ENCODE peak calls at places on chromosomes 2 and 18, in ten cellular contexts. U, M, R, Q, H, I, A, B, V and D are unnamed samples.

GRCh38 chr18:57353940-57354461 is 1.6 kb downstream of the ST8SIA3 start:
- DNase-seq in M (peak), B (no peak), Q (peak), I (peak), R (no peak), A (peak), H (peak), U (no peak), V (no peak), D (peak)

GRCh38 chr2:76692896-76693295 is 829.3 kb downstream of the LRRTM4 start:
- DNase-seq in I (no peak), U (no peak), A (no peak), H (no peak), Q (no peak), M (no peak), V (no peak), B (no peak), R (no peak), D (no peak)

GRCh38 chr2:190068764-190069163 is 6.2 kb upstream of the MSTN start:
- DNase-seq in I (no peak), B (no peak), A (no peak), V (no peak), Q (no peak), U (no peak), H (no peak), R (no peak), M (no peak), D (no peak)

GRCh38 chr18:73639788-73640187 is 507.8 kb downstream of the FBXO15 start:
- DNase-seq in A (no peak), I (no peak), V (no peak), M (no peak), B (no peak), U (no peak), R (no peak), H (no peak), Q (no peak), D (no peak)

GRCh38 chr18:35971661-35972196 is 750 bp upstream of the RMP24 start:
- DNase-seq in V (no peak), B (no peak), R (no peak), M (no peak), Q (no peak), U (no peak), H (no peak), A (no peak), I (no peak), D (no peak)

GRCh38 chr2:187594801-187595200 is 40.6 kb upstream of the TFPI start:
- DNase-seq in Q (no peak), R (no peak), V (no peak), A (no peak), M (no peak), U (no peak), I (peak), H (no peak), B (no peak), D (peak)

GRCh38 chr2:215931256-215931903 is 82.0 kb downstream of the MREG start:
- DNase-seq in U (no peak), A (peak), B (peak), Q (peak), I (peak), R (peak), M (peak), V (peak), H (peak), D (peak)

GRCh38 chr2:25000503-25001328 is 29.0 kb upstream of the DNAJC27 start:
- DNase-seq in H (peak), M (peak), Q (no peak), A (no peak), U (no peak), V (no peak), B (no peak), R (no peak), I (no peak), D (peak)

GRCh38 chr2:236833501-236834186 is 252.0 kb upstream of the COPS8 start:
- DNase-seq in A (no peak), Q (no peak), I (peak), V (no peak), M (peak), B (no peak), R (peak), U (no peak), H (peak), D (peak)

GRCh38 chr2:27448381-27448780 is 6.2 kb downstream of the KRTCAP3 start:
- DNase-seq in A (no peak), Q (no peak), I (no peak), M (peak), U (no peak), R (no peak), H (no peak), V (no peak), B (no peak), D (no peak)

GRCh38 chr2:67707896-67708295 is 310.8 kb downstream of the ETAA1 start:
- DNase-seq in H (no peak), I (no peak), A (no peak), Q (no peak), U (no peak), V (no peak), B (no peak), R (no peak), M (no peak), D (no peak)

GRCh38 chr2:167134381-167135072 is 246.2 kb downstream of the XIRP2 start:
- DNase-seq in H (peak), I (peak), B (no peak), V (no peak), Q (no peak), R (peak), M (peak), A (no peak), U (no peak), D (peak)

GRCh38 chr2:221255862-221256261 is 316.2 kb downstream of the EPHA4 start:
- DNase-seq in V (no peak), R (no peak), Q (no peak), A (no peak), M (no peak), I (no peak), H (no peak), B (no peak), U (no peak), D (no peak)

GRCh38 chr2:95025406-95026319 is at the start of gene MAL:
- DNase-seq in U (no peak), M (no peak), R (no peak), H (no peak), I (no peak), B (no peak), A (no peak), Q (no peak), V (peak), D (no peak)

GRCh38 chr2:237662671-237663093 is 35.3 kb downstream of the LRRFIP1 start:
- DNase-seq in B (peak), I (peak), Q (peak), A (peak), M (peak), R (peak), U (peak), V (peak), H (peak), D (peak)

GRCh38 chr2:192029089-192029488 is 165.6 kb downstream of the TMEFF2 start:
- DNase-seq in R (peak), A (no peak), U (no peak), I (no peak), M (peak), H (peak), B (no peak), V (no peak), Q (peak), D (peak)
- TF ChIP-seq CTCF in R (peak), A (no peak), U (no peak), I (peak), M (peak), H (peak), B (no peak), V (no peak), Q (peak), D (peak)

GRCh38 chr2:240433973-240434727 is 1.3 kb upstream of the GPC1 start:
- DNase-seq in V (peak), A (no peak), I (peak), U (peak), B (peak), Q (peak), H (peak), M (peak), R (peak), D (peak)

GRCh38 chr2:240435955-240436625 is 627 bp downstream of the GPC1 start:
- DNase-seq in U (peak), I (peak), R (peak), M (no peak), B (no peak), H (no peak), Q (no peak), V (peak), A (no peak), D (peak)

GRCh38 chr2:240436626-240437180 is 1.2 kb downstream of the GPC1 start:
- DNase-seq in U (peak), V (peak), R (peak), A (no peak), M (peak), I (peak), B (no peak), Q (no peak), H (peak), D (peak)

GRCh38 chr2:240434728-240435456 is 571 bp upstream of the GPC1 start:
- DNase-seq in A (peak), B (peak), H (peak), R (peak), M (peak), V (peak), Q (peak), U (peak), I (peak), D (peak)

GRCh38 chr2:240435457-240435954 is at the start of gene GPC1:
- DNase-seq in R (peak), A (peak), H (peak), B (no peak), I (peak), U (peak), Q (no peak), M (peak), V (peak), D (peak)
- H3K4me3 ChIP-seq in R (peak), A (peak), H (peak), B (peak), I (peak), U (peak), Q (peak), M (peak), V (peak), D (peak)

DNA sequence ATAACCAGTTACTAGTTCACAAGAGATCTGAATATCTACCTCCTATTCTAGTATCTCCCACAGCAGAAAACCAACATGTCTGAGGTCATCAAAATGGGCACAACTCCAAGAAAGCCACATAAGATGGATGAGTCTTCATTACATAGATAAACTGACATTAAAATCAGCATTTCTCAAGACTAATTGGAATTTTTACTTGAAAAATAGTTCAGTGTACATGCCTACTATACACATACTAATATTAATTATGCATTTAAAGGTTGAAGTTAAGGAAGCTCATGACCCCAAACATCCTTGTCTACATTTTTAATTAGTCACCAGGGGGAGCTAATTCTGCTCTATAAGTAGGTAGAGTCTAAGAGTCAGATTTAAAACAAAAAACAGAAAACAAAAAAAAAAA is 41.9 kb downstream of the ZNF521 start:
- DNase-seq in Q (no peak), H (peak), V (no peak), M (peak), R (peak), I (peak), A (no peak), U (no peak), B (no peak), D (peak)
- TF ChIP-seq CTCF in Q (no peak), H (peak), V (no peak), M (no peak), R (peak), I (peak), A (no peak), U (no peak), B (no peak), D (peak)

GRCh38 chr18:7616661-7617060 is 49.5 kb downstream of the PTPRM start:
- DNase-seq in B (no peak), A (no peak), R (no peak), I (no peak), Q (peak), U (no peak), V (no peak), H (peak), M (peak), D (no peak)

GRCh38 chr18:7618821-7619410 is 51.8 kb downstream of the PTPRM start:
- DNase-seq in Q (no peak), V (no peak), H (no peak), U (no peak), I (peak), R (no peak), M (no peak), A (no peak), B (no peak), D (no peak)

GRCh38 chr18:7617738-7618422 is 50.8 kb downstream of the PTPRM start:
- DNase-seq in M (peak), U (no peak), V (no peak), H (peak), I (peak), R (no peak), B (no peak), Q (peak), A (peak), D (peak)

GRCh38 chr18:7615840-7616239 is 48.7 kb downstream of the PTPRM start:
- DNase-seq in Q (no peak), I (no peak), M (no peak), R (no peak), V (no peak), H (no peak), A (no peak), U (no peak), B (no peak), D (no peak)

GRCh38 chr18:7619676-7620075 is 52.6 kb downstream of the PTPRM start:
- DNase-seq in H (no peak), B (no peak), U (no peak), I (no peak), V (no peak), A (no peak), R (no peak), M (no peak), Q (no peak), D (no peak)
- H3K4me3 ChIP-seq in H (no peak), B (peak), U (no peak), I (no peak), V (no peak), A (no peak), R (no peak), M (no peak), Q (no peak), D (no peak)

GRCh38 chr2:1744151-1744445 is 217 bp downstream of the PXDN start:
- DNase-seq in I (no peak), U (peak), V (no peak), H (no peak), A (no peak), B (no peak), R (no peak), M (peak), Q (no peak), D (no peak)

GRCh38 chr2:1745171-1746023 is 1.1 kb upstream of the PXDN start:
- DNase-seq in I (no peak), M (no peak), B (no peak), V (no peak), A (no peak), Q (no peak), H (no peak), R (no peak), U (peak), D (no peak)

GRCh38 chr2:1743396-1744150 is 742 bp downstream of the PXDN start:
- DNase-seq in H (peak), V (no peak), A (no peak), I (peak), U (peak), Q (no peak), B (no peak), R (peak), M (peak), D (peak)

GRCh38 chr2:1742680-1743395 is 1.5 kb downstream of the PXDN start:
- DNase-seq in R (peak), H (peak), A (no peak), U (peak), B (no peak), M (peak), I (peak), Q (peak), V (no peak), D (peak)

DNA sequence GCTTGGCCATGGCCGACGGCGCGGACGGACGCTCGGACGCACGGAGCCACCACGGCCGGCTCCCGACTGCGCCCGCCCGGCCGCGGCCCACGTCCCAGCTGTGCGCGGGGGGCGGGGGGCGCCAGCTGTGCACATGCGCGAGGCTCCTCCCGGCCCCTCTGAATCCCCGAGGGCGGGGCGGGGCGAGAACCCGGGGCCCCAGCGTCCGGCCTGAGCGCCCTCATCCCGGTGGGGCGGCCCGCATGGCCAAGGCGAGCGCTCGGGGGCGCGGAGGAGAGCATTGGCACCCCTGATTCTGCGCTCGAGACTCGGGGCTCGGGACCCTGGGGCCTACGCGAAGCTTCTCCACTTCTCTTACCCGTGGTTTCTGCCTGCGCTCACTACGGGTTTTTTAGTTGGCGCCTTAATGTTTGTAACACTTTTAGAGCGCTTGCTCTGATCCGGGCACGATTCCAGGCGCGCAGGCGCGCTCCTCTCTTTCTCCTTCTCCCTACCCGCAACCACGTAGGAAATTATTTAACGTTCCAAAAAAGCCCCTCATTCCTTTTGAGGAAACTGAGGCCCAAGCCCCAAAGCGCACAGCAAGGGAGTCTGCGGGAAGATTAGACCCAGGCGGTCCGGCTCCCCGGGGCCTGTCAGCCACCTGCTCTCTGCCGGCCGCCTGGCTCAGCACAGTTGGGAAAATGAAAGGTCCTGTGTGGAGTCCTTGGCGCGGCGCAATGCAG is at the start of gene PXDN:
- DNase-seq in H (peak), B (no peak), A (no peak), R (peak), M (peak), Q (no peak), U (peak), V (no peak), I (peak), D (peak)
- TF ChIP-seq CTCF in H (no peak), B (no peak), A (no peak), R (no peak), M (no peak), Q (no peak), U (no peak), V (no peak), I (peak), D (no peak)

DNA sequence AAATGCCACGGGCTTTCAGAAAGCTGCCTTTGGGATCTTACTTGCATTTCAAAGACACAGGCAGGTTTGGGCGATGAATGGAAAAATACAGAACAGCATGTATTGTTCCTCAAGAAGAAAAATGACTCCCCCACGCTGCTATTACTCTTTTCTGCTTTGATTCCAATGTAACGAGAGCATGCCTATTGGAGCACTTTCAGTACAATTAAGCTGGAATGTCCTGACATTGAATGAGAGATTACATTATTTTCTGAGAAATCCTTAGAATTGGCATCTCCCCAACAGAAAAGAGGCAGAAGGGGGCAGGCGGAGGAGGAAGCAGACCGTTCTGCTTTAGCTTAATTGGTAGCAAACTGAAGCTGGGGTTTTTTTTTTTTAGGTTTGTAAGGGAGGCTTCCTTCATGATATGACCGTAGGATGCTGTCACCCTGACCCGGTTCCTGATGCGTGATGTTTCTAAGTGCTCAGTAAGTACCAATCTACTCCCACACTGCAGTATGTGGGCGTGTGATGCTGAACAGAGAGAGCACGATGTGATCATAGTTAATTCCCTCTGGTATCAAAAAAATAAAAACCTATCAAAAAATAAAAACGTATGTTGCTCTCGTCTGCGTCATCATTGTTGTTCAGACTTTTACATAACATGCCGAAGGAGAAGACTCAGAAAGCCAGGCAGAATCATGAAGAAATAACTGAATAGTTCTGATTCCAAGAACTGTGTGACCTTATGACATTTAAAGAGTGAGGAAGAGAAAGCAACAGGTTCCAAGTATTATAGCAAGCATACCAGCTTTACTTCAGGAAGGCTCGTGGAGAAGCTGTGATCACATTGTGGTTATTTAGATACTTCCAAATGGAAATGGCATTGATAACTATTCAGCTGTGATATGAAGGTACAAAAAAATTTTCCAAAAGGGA is 40.5 kb downstream of the LONRF2 start:
- DNase-seq in U (no peak), B (peak), Q (no peak), H (peak), A (no peak), V (no peak), I (peak), R (no peak), M (no peak), D (peak)
- H3K4me3 ChIP-seq in U (no peak), B (peak), Q (no peak), H (no peak), A (no peak), V (no peak), I (no peak), R (no peak), M (no peak), D (peak)

DNA sequence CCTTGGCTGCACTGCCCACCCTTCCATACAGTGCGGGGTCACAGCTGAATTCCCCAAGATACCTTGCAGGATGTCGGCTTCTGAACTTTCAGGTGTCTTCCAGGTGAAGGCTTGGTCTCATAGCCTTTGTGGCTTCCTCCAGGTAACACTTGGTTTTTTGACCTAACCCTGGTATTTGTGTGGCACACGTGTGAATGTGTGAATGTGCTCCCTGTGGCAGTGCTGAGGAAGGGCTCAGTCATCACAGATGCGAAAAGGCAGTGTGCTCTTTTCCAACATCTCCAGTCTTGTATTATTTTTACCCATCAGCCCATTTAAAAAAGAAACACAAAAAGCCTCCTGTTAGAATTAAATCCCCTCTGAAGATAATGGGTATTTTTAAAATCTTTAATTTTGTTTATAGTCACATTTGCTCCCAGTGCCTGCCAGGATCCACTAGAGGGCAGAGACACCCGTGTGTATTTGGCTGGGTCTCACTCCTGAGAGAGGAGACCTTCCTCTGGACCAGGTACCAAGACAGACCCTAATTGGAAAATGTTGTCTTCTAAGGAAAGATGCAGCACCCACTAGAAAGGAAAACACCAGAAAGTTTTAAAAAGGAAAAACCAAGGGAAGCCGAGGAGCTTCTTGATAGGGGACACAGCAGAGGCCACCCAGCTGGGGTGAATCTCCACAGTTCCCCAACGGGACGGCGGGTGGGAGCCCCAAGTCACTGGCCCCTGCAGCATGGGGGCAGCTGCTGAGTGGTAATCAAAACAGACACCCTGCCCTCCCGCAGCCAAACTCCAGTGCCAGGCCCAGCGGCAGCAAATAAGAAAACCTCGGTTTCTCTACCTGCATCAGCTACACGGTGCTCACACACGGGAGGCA is 27.7 kb downstream of the FAM110C start:
- DNase-seq in U (no peak), Q (no peak), V (no peak), I (no peak), M (peak), A (no peak), H (no peak), B (no peak), R (no peak), D (no peak)
- TF ChIP-seq CTCF in U (peak), Q (peak), V (peak), I (peak), M (peak), A (peak), H (peak), B (peak), R (peak), D (peak)

GRCh38 chr2:74585406-74586182 is 31.1 kb downstream of the DOK1 start:
- DNase-seq in U (no peak), I (no peak), B (no peak), R (no peak), A (no peak), M (no peak), V (no peak), H (no peak), Q (no peak), D (no peak)
- H3K4me3 ChIP-seq in U (no peak), I (no peak), B (no peak), R (no peak), A (no peak), M (no peak), V (no peak), H (no peak), Q (no peak), D (no peak)

GRCh38 chr2:15636972-15637785 is 45.5 kb downstream of the DDX1 start:
- DNase-seq in Q (peak), A (peak), U (no peak), V (peak), M (peak), B (peak), H (peak), I (peak), R (peak), D (peak)
- TF ChIP-seq CTCF in Q (peak), A (peak), U (peak), V (peak), M (peak), B (peak), H (peak), I (peak), R (peak), D (peak)